ENCODE peak calls at places on chromosomes 16 and 17, in six cellular contexts. E, O, N, L, V and I are unnamed samples.

GRCh38 chr17:64006361-64007088 is 8.4 kb downstream of the PRR29 start:
- DNase-seq in E (peak; percentile 49), O (no peak), N (no peak), L (no peak), V (no peak), I (no peak)

GRCh38 chr17:19876524-19877161 is 8.9 kb upstream of the ULK2 start:
- DNase-seq in E (peak; percentile 26), O (no peak), N (peak; percentile 87), L (peak; percentile 12), V (no peak), I (peak; percentile 37)

GRCh38 chr17:55430531-55431228 is 9.0 kb upstream of the MMD start:
- DNase-seq in E (no peak), O (no peak), N (no peak), L (no peak), V (no peak), I (no peak)

GRCh38 chr17:1742371-1743093 is at the start of gene SERPINF2:
- DNase-seq in E (no peak), O (no peak), N (no peak), L (no peak), V (no peak), I (no peak)

GRCh38 chr17:16281351-16281750 is 64.3 kb downstream of the PIGL start:
- DNase-seq in E (no peak), O (no peak), N (no peak), L (no peak), V (no peak), I (no peak)

GRCh38 chr17:19729900-19730299 is 13.5 kb upstream of the SLC47A2 start:
- DNase-seq in E (no peak), O (no peak), N (peak; percentile 46), L (no peak), V (no peak), I (no peak)

GRCh38 chr16:11009027-11009755 is 64.8 kb downstream of the CLEC16A start:
- DNase-seq in E (no peak), O (no peak), N (no peak), L (no peak), V (no peak), I (no peak)

GRCh38 chr17:81165246-81166032 is at the start of gene PVALEF:
- DNase-seq in E (no peak), O (no peak), N (peak; percentile 82), L (no peak), V (peak; percentile 72), I (no peak)

GRCh38 chr17:81152288-81152848 is 12.9 kb upstream of the PVALEF start:
- DNase-seq in E (no peak), O (no peak), N (peak; percentile 43), L (no peak), V (no peak), I (no peak)

GRCh38 chr16:47043970-47044684 is 70.7 kb upstream of the DNAJA2 start:
- DNase-seq in E (no peak), O (no peak), N (no peak), L (no peak), V (no peak), I (no peak)

GRCh38 chr17:75587718-75588545 is at the start of gene MYO15B:
- DNase-seq in E (peak; percentile 57), O (peak; percentile 60), N (peak; percentile 95), L (no peak), V (peak; percentile 79), I (peak; percentile 40)

GRCh38 chr17:5838661-5839300 is 231.4 kb upstream of the WSCD1 start:
- DNase-seq in E (no peak), O (no peak), N (no peak), L (no peak), V (peak; percentile 31), I (no peak)

GRCh38 chr17:40499551-40500189 is 1.8 kb downstream of the TNS4 start:
- DNase-seq in E (peak; percentile 95), O (peak; percentile 92), N (peak; percentile 90), L (peak; percentile 94), V (peak; percentile 94), I (no peak)

GRCh38 chr17:20206068-20206467 is 196.9 kb downstream of the SPECC1 start:
- DNase-seq in E (no peak), O (no peak), N (no peak), L (no peak), V (no peak), I (no peak)

GRCh38 chr16:14658063-14658462 is 25.3 kb downstream of the BFAR start:
- DNase-seq in E (peak; percentile 50), O (no peak), N (no peak), L (no peak), V (no peak), I (no peak)

GRCh38 chr16:19701091-19701490 is 16.9 kb downstream of the KNOP1 start:
- DNase-seq in E (no peak), O (no peak), N (no peak), L (no peak), V (no peak), I (no peak)

GRCh38 chr17:74879308-74879707 is 6.5 kb upstream of the FDXR start:
- DNase-seq in E (no peak), O (no peak), N (no peak), L (no peak), V (no peak), I (no peak)

GRCh38 chr16:46826618-46827017 is 4.4 kb downstream of the C16orf87 start:
- DNase-seq in E (no peak), O (no peak), N (no peak), L (no peak), V (no peak), I (no peak)

GRCh38 chr16:2969545-2970521 is 685 bp downstream of the PAQR4 start:
- DNase-seq in E (peak; percentile 73), O (peak; percentile 69), N (peak; percentile 93), L (no peak), V (peak; percentile 93), I (peak; percentile 49)

GRCh38 chr16:47392114-47392513 is 68.7 kb downstream of the ITFG1 start:
- DNase-seq in E (no peak), O (no peak), N (no peak), L (no peak), V (no peak), I (no peak)

GRCh38 chr16:53083123-53083522 is 28.3 kb downstream of the CHD9 start:
- DNase-seq in E (no peak), O (no peak), N (no peak), L (no peak), V (no peak), I (no peak)

GRCh38 chr17:20307325-20307910 is 159.9 kb downstream of the LGALS9B start:
- DNase-seq in E (no peak), O (no peak), N (no peak), L (no peak), V (no peak), I (no peak)

GRCh38 chr16:86044241-86044671 is 145.3 kb downstream of the IRF8 start:
- DNase-seq in E (no peak), O (peak; percentile 31), N (no peak), L (no peak), V (peak; percentile 92), I (peak; percentile 19)

DNA sequence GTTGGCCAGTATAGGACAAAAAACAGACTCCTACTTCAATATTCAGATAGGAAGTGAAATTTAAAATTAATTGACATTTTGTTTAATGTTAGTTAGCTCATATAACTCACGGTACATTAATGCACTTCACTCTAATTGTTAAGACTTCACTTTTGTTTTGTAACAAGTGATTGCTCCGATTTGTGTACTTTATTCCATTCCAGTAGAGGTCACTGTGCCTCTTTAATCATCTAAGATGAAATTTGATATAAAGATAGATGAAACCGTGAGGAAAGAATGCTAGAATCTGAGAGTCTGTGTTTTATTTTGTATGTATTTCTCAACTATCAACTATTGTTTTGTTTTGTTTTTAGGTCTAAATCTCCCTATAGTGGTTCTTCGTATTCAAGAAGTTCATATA is 29.0 kb downstream of the RBBP6 start:
- DNase-seq in E (no peak), O (no peak), N (no peak), L (no peak), V (no peak), I (no peak)
- TF ChIP-seq CTCF in E (no peak), O (no peak), N (peak; percentile 25), L (no peak), V (peak; percentile 30), I (no peak)

DNA sequence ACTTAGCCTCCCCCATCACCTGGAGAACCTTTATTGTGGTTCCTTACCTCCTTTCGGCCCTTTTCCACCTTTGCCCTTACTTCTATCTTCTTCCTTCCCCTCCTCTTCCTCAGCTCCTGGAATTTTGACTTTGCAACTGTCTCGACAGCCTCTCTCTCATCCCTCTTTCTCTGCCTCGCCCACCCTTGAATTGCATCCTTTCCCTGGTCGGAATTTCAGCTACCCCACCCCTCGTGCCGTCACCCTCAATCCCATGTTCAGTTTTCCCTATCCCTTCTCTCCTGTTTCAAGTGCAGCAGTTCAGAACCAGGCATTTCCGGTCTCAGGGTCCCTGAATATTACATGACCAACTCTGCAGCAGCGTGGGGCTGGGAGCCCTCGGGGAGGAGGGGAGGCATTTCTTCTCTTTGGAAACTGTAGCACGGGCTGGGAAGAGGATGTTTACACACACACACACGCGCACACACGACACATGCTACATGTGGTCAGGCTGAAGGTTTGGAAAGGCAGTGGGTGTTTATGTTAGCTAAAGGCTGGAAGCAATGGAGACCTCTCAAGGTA is 881 bp downstream of the MINK1 start:
- DNase-seq in E (peak; percentile 60), O (no peak), N (no peak), L (no peak), V (peak; percentile 43), I (no peak)
- H3K27ac ChIP-seq in E (peak overlapping the region; percentile 98), O (peak overlapping the region; percentile 98), N (peak overlapping the region; percentile 85), L (peak overlapping the region; percentile 93), V (peak overlapping the region; percentile 69), I (peak overlapping the region; percentile 74)

DNA sequence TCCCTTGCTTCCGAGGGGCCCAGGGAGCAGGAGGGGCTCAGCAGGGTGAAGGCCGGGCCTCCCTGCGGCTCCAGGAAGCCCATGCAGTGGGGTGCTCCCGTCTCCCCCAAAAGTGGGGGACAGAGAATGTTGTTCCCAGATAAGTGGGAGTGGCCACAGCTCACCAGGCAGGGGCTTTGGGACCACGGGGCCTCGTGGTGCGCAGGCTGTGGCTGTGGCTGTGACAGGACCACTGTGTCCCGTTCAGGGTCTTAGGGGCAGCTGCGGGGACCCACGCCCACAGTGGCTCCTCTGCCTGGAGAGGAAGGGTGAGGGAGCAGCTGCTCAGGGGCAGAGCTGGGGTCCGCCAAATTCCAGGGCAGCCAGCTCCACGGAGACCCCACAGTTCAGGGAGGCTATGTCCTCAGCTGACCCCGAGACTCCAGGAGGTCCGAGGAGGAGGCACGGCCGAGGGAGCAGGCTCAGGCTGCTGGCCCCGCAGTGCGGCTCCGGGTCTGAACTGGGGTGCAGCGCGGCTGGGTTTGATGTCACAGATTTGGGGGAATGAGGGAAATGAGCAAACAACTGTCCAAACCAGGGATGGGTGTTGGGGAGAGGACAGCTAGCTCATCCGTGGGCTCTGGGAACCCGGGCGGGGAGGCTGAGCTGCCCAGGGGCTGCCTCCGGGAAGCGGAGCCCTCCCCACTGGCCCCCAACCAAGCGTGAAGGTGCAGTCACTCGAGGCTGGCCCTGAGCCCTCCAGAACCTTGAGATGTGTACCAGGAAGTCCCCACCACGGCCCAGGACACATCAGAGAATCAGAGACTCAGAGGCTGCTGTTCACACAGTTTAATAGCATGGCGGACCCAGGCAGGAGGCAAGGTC is 23.4 kb downstream of the TPSD1 start:
- DNase-seq in E (no peak), O (no peak), N (no peak), L (no peak), V (no peak), I (no peak)
- H3K27me3 ChIP-seq in E (peaks cover 4% of the 10 kb centered on the region), O (peaks cover 32% of the 10 kb centered on the region), N (peaks cover 7% of the 10 kb centered on the region), L (peaks cover 60% of the 10 kb centered on the region), V (no peaks in the 10 kb centered on the region), I (peaks cover 21% of the 10 kb centered on the region)

DNA sequence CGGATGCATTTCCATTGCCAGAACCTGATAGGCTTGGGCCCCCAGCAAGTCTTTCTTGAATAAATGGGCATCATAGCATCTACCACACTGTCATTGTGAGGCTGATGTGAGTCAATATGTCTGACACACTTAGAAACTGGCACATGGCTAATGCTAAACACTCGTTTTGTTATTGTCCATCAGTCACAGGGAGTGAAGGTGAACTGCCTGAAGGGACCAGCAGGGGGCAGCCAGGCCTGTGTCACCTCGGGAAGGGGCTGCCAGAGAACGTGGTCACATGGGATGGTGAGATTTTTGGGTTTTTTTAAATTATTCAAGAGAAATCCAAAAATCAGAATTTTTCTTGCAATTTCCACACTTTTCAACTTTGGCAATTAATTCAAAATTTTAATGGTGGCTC is 831 bp upstream of the RCVRN start:
- DNase-seq in E (no peak), O (no peak), N (no peak), L (no peak), V (peak; percentile 77), I (no peak)
- TF ChIP-seq CTCF in E (peak; percentile 27), O (no peak), N (peak; percentile 26), L (no peak), V (peak; percentile 86), I (no peak)